ENCODE peak calls at places on chromosomes 3 and 15, in eight cellular contexts. B is ACHN; Y is brain microvascular endothelial cell; R is NB4; E is putamen; U is HEK293T; H is endothelial cell; A is activated T-helper 1 cell treated with anti-CD3 and anti-CD28 coated beads, Interleukin-2, amount 50 U/mL, for 16 hours. P is an unnamed sample.

GRCh38 chr3:152037953-152038352 is 164.5 kb downstream of the SUCNR1 start:
- DNase-seq in U (no peak), E (no peak), A (no peak), R (no peak), H (no peak), Y (no peak), B (no peak), P (no peak)

GRCh38 chr3:58532794-58533220 is 4.2 kb downstream of the ACOX2 start:
- DNase-seq in R (peak; percentile 81), A (peak; percentile 54), E (peak; percentile 70), H (peak; percentile 73), U (peak; percentile 83), B (peak; percentile 67), Y (peak; percentile 64), P (no peak)

GRCh38 chr3:58640700-58641372 is 25.7 kb downstream of the FAM3D start:
- DNase-seq in E (peak; percentile 21), A (no peak), U (peak; percentile 88), R (peak; percentile 67), Y (peak; percentile 53), H (peak; percentile 85), B (peak; percentile 74), P (peak; percentile 38)

GRCh38 chr15:61726166-61726565 is 334.1 kb downstream of the VPS13C start:
- DNase-seq in U (no peak), B (no peak), H (no peak), E (no peak), A (no peak), R (no peak), Y (no peak), P (no peak)

GRCh38 chr3:171954644-171955365 is 84.6 kb upstream of the FNDC3B start:
- DNase-seq in E (no peak), Y (peak; percentile 10), R (peak; percentile 33), B (no peak), H (no peak), A (no peak), U (no peak), P (no peak)

GRCh38 chr3:55664387-55664786 is 177.3 kb upstream of the WNT5A start:
- DNase-seq in A (no peak), U (no peak), E (no peak), R (no peak), B (no peak), H (no peak), Y (no peak), P (no peak)

GRCh38 chr3:57918123-57918837 is 89.9 kb upstream of the FLNB start:
- DNase-seq in H (no peak), Y (peak; percentile 76), R (no peak), A (no peak), B (no peak), E (no peak), U (no peak), P (no peak)

GRCh38 chr3:30162579-30162978 is 443.8 kb upstream of the TGFBR2 start:
- DNase-seq in H (no peak), R (no peak), B (no peak), Y (peak; percentile 34), A (no peak), U (no peak), E (no peak), P (no peak)

GRCh38 chr3:125112981-125113380 is 57.2 kb upstream of the HEG1 start:
- DNase-seq in R (no peak), B (no peak), A (no peak), E (no peak), H (no peak), U (no peak), Y (no peak), P (no peak)

GRCh38 chr15:50880221-50880620 is 28.3 kb upstream of the AP4E1 start:
- DNase-seq in R (no peak), E (no peak), H (no peak), A (no peak), U (no peak), Y (no peak), B (no peak), P (no peak)

GRCh38 chr3:141266797-141267555 is 35.4 kb downstream of the PXYLP1 start:
- DNase-seq in B (no peak), Y (no peak), R (no peak), U (no peak), E (no peak), H (no peak), A (no peak), P (no peak)

GRCh38 chr3:134749802-134750553 is 45.1 kb upstream of the EPHB1 start:
- DNase-seq in B (no peak), H (no peak), R (no peak), E (no peak), A (no peak), Y (no peak), U (no peak), P (no peak)

GRCh38 chr15:41517895-41518449 is 4.3 kb upstream of the LTK start:
- DNase-seq in Y (no peak), H (no peak), A (no peak), E (no peak), U (no peak), B (no peak), R (no peak), P (no peak)

GRCh38 chr3:183295211-183295610 is 42.2 kb downstream of the B3GNT5 start:
- DNase-seq in H (no peak), R (peak; percentile 93), E (no peak), U (no peak), A (no peak), Y (peak; percentile 85), B (no peak), P (no peak)

GRCh38 chr15:81001180-81002003 is 669 bp downstream of the TLNRD1 start:
- DNase-seq in A (peak; percentile 10), R (peak; percentile 69), E (no peak), U (peak; percentile 67), H (peak; percentile 51), B (peak; percentile 39), Y (no peak), P (no peak)

GRCh38 chr3:16290007-16290826 is 25.2 kb downstream of the OXNAD1 start:
- DNase-seq in H (peak; percentile 58), U (peak; percentile 36), E (no peak), B (peak; percentile 49), R (peak; percentile 64), Y (peak; percentile 51), A (no peak), P (no peak)

GRCh38 chr3:120982608-120983320 is 74.8 kb downstream of the STXBP5L start:
- DNase-seq in Y (no peak), B (no peak), R (no peak), U (no peak), E (no peak), H (no peak), A (no peak), P (no peak)

GRCh38 chr3:196339493-196340254 is 1.5 kb upstream of the TM4SF19 start:
- DNase-seq in Y (peak; percentile 79), R (peak; percentile 82), U (no peak), E (no peak), B (peak; percentile 46), A (no peak), H (no peak), P (no peak)

GRCh38 chr3:57184516-57184915 is 15.3 kb downstream of the HESX1 start:
- DNase-seq in E (no peak), Y (no peak), H (no peak), A (no peak), B (no peak), U (no peak), R (no peak), P (no peak)

GRCh38 chr3:129003578-129004112 is 2.5 kb downstream of the EFCC1 start:
- DNase-seq in E (peak; percentile 20), A (no peak), U (no peak), R (no peak), H (peak; percentile 42), B (peak; percentile 35), Y (no peak), P (no peak)

GRCh38 chr3:51408021-51408420 is 16.9 kb downstream of the RBM15B start:
- DNase-seq in A (no peak), Y (no peak), E (no peak), B (no peak), H (no peak), R (no peak), U (no peak), P (no peak)

GRCh38 chr15:31387483-31388118 is 61.0 kb downstream of the KLF13 start:
- DNase-seq in U (no peak), R (no peak), B (no peak), A (no peak), Y (no peak), E (no peak), H (no peak), P (no peak)

GRCh38 chr15:99343208-99343607 is 91.9 kb downstream of the LRRC28 start:
- DNase-seq in Y (no peak), E (no peak), H (no peak), U (no peak), R (no peak), A (no peak), B (no peak), P (no peak)

GRCh38 chr3:120448707-120449650 is 1.8 kb downstream of the FSTL1 start:
- DNase-seq in E (no peak), A (no peak), U (peak; percentile 11), R (no peak), B (peak; percentile 48), Y (peak; percentile 54), H (peak; percentile 50), P (no peak)

GRCh38 chr3:195425849-195426248 is 17.0 kb downstream of the ACAP2 start:
- DNase-seq in B (no peak), A (no peak), E (no peak), Y (no peak), R (no peak), H (no peak), U (no peak), P (no peak)

GRCh38 chr3:123202451-123202850 is 708 bp downstream of the SEC22A start:
- DNase-seq in A (no peak), E (no peak), H (peak; percentile 7), B (peak; percentile 7), Y (peak; percentile 10), R (peak; percentile 22), U (peak; percentile 22), P (no peak)

GRCh38 chr3:113035387-113035982 is 44.7 kb downstream of the GTPBP8 start:
- DNase-seq in U (peak; percentile 73), E (no peak), B (peak; percentile 60), R (peak; percentile 68), Y (peak; percentile 54), A (no peak), H (peak; percentile 68), P (peak; percentile 22)

GRCh38 chr3:38264307-38264706 is 1.3 kb upstream of the SLC22A13 start:
- DNase-seq in H (no peak), E (no peak), Y (no peak), U (no peak), A (no peak), R (no peak), B (no peak), P (no peak)

GRCh38 chr15:56978898-56979662 is 60.6 kb downstream of the TCF12 start:
- DNase-seq in E (no peak), U (no peak), R (no peak), A (no peak), H (no peak), Y (peak; percentile 11), B (no peak), P (no peak)

GRCh38 chr3:174335324-174335723 is 523.8 kb upstream of the NAALADL2 start:
- DNase-seq in H (no peak), A (no peak), B (no peak), Y (no peak), U (no peak), E (no peak), R (no peak), P (no peak)

P was measured in NCI-H187.